ENCODE peak calls at places on chromosomes 1 and 21, in ten cellular contexts. E is epithelial cell of esophagus, W is sigmoid colon, P is bronchial epithelial cell, T is fibroblast of villous mesenchyme, Y is HFF-Myc, M is fibroblast of mammary gland, Q is spleen, N is AG04450, Z is GM06990. V is an unnamed sample.
A peak's percentile ranks its signal among the peaks of the same experiment; 100 is the strongest.

GRCh38 chr1:112540395-112540794 is 31.6 kb downstream of the WNT2B start:
- DNase-seq in E (no peak), W (no peak), P (no peak), T (no peak), Y (no peak), M (peak; percentile 78), Q (no peak), N (no peak), Z (no peak), V (no peak)

GRCh38 chr1:80498673-80499072 is 1302.1 kb upstream of the ADGRL2 start:
- DNase-seq in E (no peak), W (no peak), P (no peak), T (no peak), Y (no peak), M (no peak), Q (no peak), N (no peak), Z (no peak), V (no peak)

GRCh38 chr1:24872446-24872845 is 57.6 kb downstream of the RUNX3 start:
- DNase-seq in E (no peak), W (no peak), P (no peak), T (no peak), Y (no peak), M (no peak), Q (no peak), N (no peak), Z (no peak), V (no peak)

GRCh38 chr1:219862366-219862765 is 66.0 kb downstream of the SLC30A10 start:
- DNase-seq in E (no peak), W (no peak), P (no peak), T (no peak), Y (no peak), M (no peak), Q (no peak), N (no peak), Z (no peak), V (no peak)

GRCh38 chr21:20998886-20999285 is 677 bp downstream of the NCAM2 start:
- DNase-seq in E (no peak), W (no peak), P (no peak), T (no peak), Y (no peak), M (no peak), Q (no peak), N (no peak), Z (no peak), V (no peak)

GRCh38 chr1:5481889-5482288 is 510.3 kb downstream of the NPHP4 start:
- DNase-seq in E (no peak), W (no peak), P (no peak), T (no peak), Y (no peak), M (no peak), Q (peak; percentile 66), N (no peak), Z (no peak), V (peak; percentile 46)

GRCh38 chr1:56644941-56645662 is at the start of gene PRKAA2:
- DNase-seq in E (peak; percentile 34), W (peak; percentile 68), P (no peak), T (no peak), Y (no peak), M (no peak), Q (peak; percentile 83), N (no peak), Z (peak; percentile 8), V (peak; percentile 56)

GRCh38 chr1:9317591-9318331 is 25.1 kb downstream of the SPSB1 start:
- DNase-seq in E (peak; percentile 63), W (peak; percentile 90), P (no peak), T (peak; percentile 80), Y (no peak), M (peak; percentile 66), Q (no peak), N (no peak), Z (no peak), V (no peak)

GRCh38 chr21:14752006-14752909 is 206.1 kb upstream of the SAMSN1 start:
- DNase-seq in E (no peak), W (no peak), P (no peak), T (no peak), Y (no peak), M (no peak), Q (no peak), N (no peak), Z (no peak), V (no peak)

GRCh38 chr1:31531177-31532000 is 44.9 kb upstream of the TINAGL1 start:
- DNase-seq in E (peak; percentile 81), W (no peak), P (peak; percentile 83), T (peak; percentile 73), Y (no peak), M (peak; percentile 46), Q (no peak), N (peak; percentile 32), Z (no peak), V (no peak)

GRCh38 chr1:54543729-54544496 is 4.1 kb upstream of the ACOT11 start:
- DNase-seq in E (peak; percentile 57), W (no peak), P (peak; percentile 75), T (peak; percentile 36), Y (no peak), M (peak; percentile 27), Q (no peak), N (no peak), Z (no peak), V (no peak)

GRCh38 chr1:94540440-94541174 is 952 bp downstream of the F3 start:
- DNase-seq in E (no peak), W (no peak), P (no peak), T (no peak), Y (no peak), M (no peak), Q (no peak), N (no peak), Z (no peak), V (no peak)

GRCh38 chr1:94543003-94543402 is 1.4 kb upstream of the F3 start:
- DNase-seq in E (peak; percentile 54), W (no peak), P (peak; percentile 62), T (peak; percentile 82), Y (no peak), M (peak; percentile 80), Q (no peak), N (no peak), Z (no peak), V (no peak)

GRCh38 chr1:94539496-94539895 is 2.1 kb downstream of the F3 start:
- DNase-seq in E (peak; percentile 77), W (no peak), P (peak; percentile 82), T (peak; percentile 64), Y (no peak), M (peak; percentile 62), Q (no peak), N (no peak), Z (no peak), V (no peak)

GRCh38 chr1:94542088-94542671 is 621 bp upstream of the F3 start:
- DNase-seq in E (no peak), W (peak; percentile 88), P (peak; percentile 22), T (peak; percentile 89), Y (peak; percentile 75), M (peak; percentile 92), Q (peak; percentile 75), N (no peak), Z (no peak), V (no peak)

GRCh38 chr1:94541175-94542087 is at the start of gene F3:
- DNase-seq in E (peak; percentile 97), W (peak; percentile 96), P (peak; percentile 88), T (peak; percentile 97), Y (no peak), M (peak; percentile 91), Q (peak; percentile 91), N (no peak), Z (peak; percentile 37), V (peak; percentile 71)
- TF ChIP-seq CTCF in E (peak; percentile 6), W (no peak), P (peak; percentile 2), T (no peak), Y (no peak), M (no peak), Q (no peak), N (peak; percentile 25), Z (no peak), V (no peak)

DNA sequence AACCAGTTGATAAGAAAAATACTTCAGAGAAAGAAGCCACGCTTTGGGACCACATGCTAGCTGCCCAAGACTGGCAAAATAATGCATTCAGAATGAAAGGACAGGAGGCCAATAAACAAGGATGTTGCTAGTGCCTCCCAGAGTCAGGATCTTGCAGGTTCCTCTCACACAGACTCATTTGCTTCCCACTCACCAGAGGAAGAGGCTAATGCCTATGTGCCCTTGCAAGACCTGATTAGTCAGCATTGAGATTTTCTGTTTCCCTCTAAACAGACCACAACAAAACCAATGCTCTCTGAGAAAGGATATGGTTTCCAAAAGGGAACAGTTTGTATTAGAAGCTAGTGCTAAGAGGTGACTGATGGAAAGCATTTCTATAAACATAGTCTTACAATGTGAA is 85.7 kb downstream of the NRDC start:
- DNase-seq in E (peak; percentile 24), W (no peak), P (peak; percentile 38), T (peak; percentile 45), Y (peak; percentile 22), M (peak; percentile 86), Q (no peak), N (peak; percentile 50), Z (no peak), V (no peak)
- TF ChIP-seq CTCF in E (no peak), W (no peak), P (no peak), T (no peak), Y (no peak), M (peak; percentile 23), Q (no peak), N (peak; percentile 15), Z (no peak), V (no peak)

GRCh38 chr1:172286629-172287076 is 133.8 kb upstream of the C1orf105 start:
- DNase-seq in E (peak; percentile 57), W (peak; percentile 75), P (peak; percentile 61), T (peak; percentile 97), Y (peak; percentile 43), M (peak; percentile 97), Q (no peak), N (peak; percentile 70), Z (no peak), V (no peak)
- TF ChIP-seq CTCF in E (no peak), W (no peak), P (no peak), T (peak; percentile 2), Y (no peak), M (no peak), Q (no peak), N (no peak), Z (no peak), V (no peak)

DNA sequence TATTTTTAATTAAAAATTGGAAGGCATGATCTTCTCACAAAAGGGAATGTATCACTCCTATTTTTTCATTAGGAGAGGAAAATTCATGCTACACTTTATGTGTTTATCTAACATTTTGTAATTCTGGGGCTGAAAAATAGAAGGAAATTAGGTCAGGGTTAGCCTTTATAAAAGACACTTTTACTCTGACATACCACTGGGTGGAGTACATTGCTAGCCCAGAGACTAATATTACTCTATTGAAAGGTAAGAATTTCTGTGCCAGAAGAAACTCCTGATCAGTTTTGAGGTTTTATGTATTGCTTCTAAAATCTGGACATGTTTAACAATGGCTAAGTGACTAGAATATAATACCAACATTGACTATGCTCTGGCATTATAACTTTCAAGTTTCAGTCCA is 724.6 kb downstream of the USP25 start:
- DNase-seq in E (peak; percentile 14), W (no peak), P (no peak), T (no peak), Y (no peak), M (peak; percentile 37), Q (no peak), N (no peak), Z (no peak), V (no peak)
- TF ChIP-seq CTCF in E (peak; percentile 49), W (no peak), P (no peak), T (peak; percentile 29), Y (no peak), M (peak; percentile 50), Q (no peak), N (peak; percentile 38), Z (no peak), V (no peak)

GRCh38 chr1:63509718-63510117 is 13.3 kb downstream of the ITGB3BP start:
- DNase-seq in E (no peak), W (no peak), P (no peak), T (no peak), Y (no peak), M (no peak), Q (no peak), N (no peak), Z (no peak), V (no peak)
- TF ChIP-seq CTCF in E (no peak), W (no peak), P (no peak), T (no peak), Y (no peak), M (no peak), Q (no peak), N (no peak), Z (no peak), V (no peak)